ENCODE peak calls at places on chromosomes 2 and 18, in nine cellular contexts. A is aorta; W is cardiac muscle cell; Z is ovary; U is CD4-positive, alpha-beta memory T cell; Y is Caco-2; H is foreskin fibroblast; K is GM23248; I is fibroblast of the aortic adventitia. O is an unnamed sample.

GRCh38 chr2:26251893-26252292 is 7.2 kb downstream of the HADHB start:
- DNase-seq in A (no peak), K (peak), Y (no peak), W (peak), Z (peak), H (no peak), U (no peak), I (peak), O (no peak)

GRCh38 chr2:15969214-15969613 is 28.9 kb downstream of the MYCN start:
- DNase-seq in H (no peak), U (no peak), W (no peak), I (no peak), Z (no peak), K (no peak), Y (no peak), A (no peak), O (no peak)

GRCh38 chr18:27181726-27182125 is 3.4 kb downstream of the CHST9 start:
- DNase-seq in K (no peak), Z (no peak), I (no peak), W (no peak), A (no peak), Y (no peak), H (no peak), U (no peak), O (no peak)

GRCh38 chr2:71215447-71215846 is 11.5 kb downstream of the PAIP2B start:
- DNase-seq in K (no peak), H (no peak), Z (no peak), W (no peak), I (no peak), U (no peak), Y (no peak), A (no peak), O (no peak)

GRCh38 chr2:172039011-172039704 is 39.4 kb downstream of the METAP1D start:
- DNase-seq in W (no peak), H (no peak), K (peak), Z (no peak), I (no peak), U (no peak), Y (no peak), A (no peak), O (no peak)

GRCh38 chr2:216555274-216555673 is 56.6 kb downstream of the RPL37A start:
- DNase-seq in Y (no peak), H (peak), Z (no peak), U (no peak), A (peak), K (peak), W (peak), I (peak), O (no peak)

GRCh38 chr2:8893474-8893873 is 56.1 kb upstream of the KIDINS220 start:
- DNase-seq in U (no peak), A (no peak), W (no peak), Y (no peak), K (no peak), H (no peak), Z (no peak), I (no peak), O (no peak)

GRCh38 chr2:234412726-234413125 is 84.2 kb downstream of the ARL4C start:
- DNase-seq in U (no peak), Y (no peak), W (peak), H (no peak), A (no peak), Z (no peak), I (peak), K (peak), O (no peak)

GRCh38 chr2:163259489-163259888 is 420.9 kb upstream of the KCNH7 start:
- DNase-seq in Z (no peak), I (no peak), H (no peak), K (no peak), Y (no peak), W (no peak), U (no peak), A (no peak), O (no peak)

GRCh38 chr2:45612265-45612664 is 1.2 kb upstream of the SRBD1 start:
- DNase-seq in K (no peak), A (no peak), Y (peak), W (no peak), Z (no peak), U (no peak), H (no peak), I (no peak), O (no peak)

GRCh38 chr2:193584522-193584938 is 1389.8 kb upstream of the TMEFF2 start:
- DNase-seq in U (no peak), W (peak), K (peak), Z (no peak), A (no peak), H (peak), I (peak), Y (peak), O (no peak)

GRCh38 chr2:159807183-159808037 is 9.4 kb upstream of the CD302 start:
- DNase-seq in H (peak), A (no peak), K (peak), U (no peak), Y (peak), W (peak), I (peak), Z (no peak), O (no peak)

GRCh38 chr2:133054297-133054696 is 384.3 kb upstream of the LYPD1 start:
- DNase-seq in U (no peak), A (no peak), Z (no peak), W (no peak), I (peak), H (no peak), Y (no peak), K (peak), O (no peak)

GRCh38 chr2:102950547-102950946 is 188.7 kb downstream of the TMEM182 start:
- DNase-seq in Z (no peak), Y (no peak), I (no peak), K (no peak), A (no peak), W (no peak), H (no peak), U (no peak), O (no peak)

GRCh38 chr2:39435254-39435653 is 1.8 kb downstream of the MAP4K3 start:
- DNase-seq in I (peak), Y (no peak), H (no peak), Z (no peak), W (peak), A (no peak), K (peak), U (no peak), O (no peak)

GRCh38 chr2:26846334-26846863 is 1.5 kb upstream of the DPYSL5 start:
- DNase-seq in Y (peak), H (peak), A (peak), K (peak), W (peak), I (peak), U (peak), Z (peak), O (peak)

GRCh38 chr18:33711514-33711913 is 133.5 kb downstream of the ASXL3 start:
- DNase-seq in H (no peak), Y (no peak), A (no peak), Z (no peak), U (no peak), W (no peak), K (no peak), I (no peak), O (no peak)

GRCh38 chr2:164840930-164841718 is 499 bp downstream of the COBLL1 start:
- DNase-seq in I (peak), Z (peak), U (no peak), H (peak), Y (peak), K (peak), A (peak), W (peak), O (no peak)

GRCh38 chr2:68762665-68763064 is 28.1 kb downstream of the ARHGAP25 start:
- DNase-seq in K (no peak), H (no peak), Z (no peak), Y (no peak), A (no peak), U (peak), W (peak), I (peak), O (no peak)

GRCh38 chr2:90069290-90069894 is 1377.9 kb downstream of the RPIA start:
- DNase-seq in I (peak), A (peak), Y (peak), Z (no peak), U (no peak), W (peak), K (peak), H (no peak), O (peak)

GRCh38 chr2:190838492-190838910 is 42.1 kb upstream of the GLS start:
- DNase-seq in W (peak), U (no peak), Z (no peak), A (no peak), Y (no peak), H (peak), K (peak), I (peak), O (no peak)

GRCh38 chr18:23227729-23228075 is 92.4 kb downstream of the CABLES1 start:
- DNase-seq in H (no peak), Z (no peak), K (no peak), A (no peak), W (no peak), Y (peak), U (no peak), I (no peak), O (no peak)

GRCh38 chr2:85420743-85421705 is 2.5 kb downstream of the SH2D6 start:
- DNase-seq in H (peak), A (peak), K (peak), Z (peak), Y (peak), I (peak), U (peak), W (peak), O (peak)

GRCh38 chr2:101728865-101729264 is 31.4 kb downstream of the MAP4K4 start:
- DNase-seq in Y (no peak), H (no peak), U (no peak), A (no peak), I (no peak), K (no peak), W (no peak), Z (no peak), O (no peak)

GRCh38 chr2:146730882-146731281 is 1113.9 kb upstream of the ACVR2A start:
- DNase-seq in Z (no peak), W (peak), H (peak), Y (no peak), I (peak), U (no peak), A (no peak), K (peak), O (no peak)

GRCh38 chr2:234708091-234708683 is 211.3 kb upstream of the ARL4C start:
- DNase-seq in Y (no peak), U (no peak), H (peak), K (no peak), W (no peak), Z (no peak), I (peak), A (no peak), O (no peak)

GRCh38 chr2:71857632-71858031 is 290.0 kb downstream of the CYP26B1 start:
- DNase-seq in Z (no peak), I (no peak), A (no peak), K (no peak), W (no peak), H (no peak), Y (no peak), U (no peak), O (no peak)

GRCh38 chr18:48834421-48835011 is 116.2 kb downstream of the SMAD7 start:
- DNase-seq in U (peak), Y (no peak), K (peak), Z (peak), W (peak), H (peak), A (peak), I (peak), O (peak)

GRCh38 chr2:74548285-74548918 is 5.3 kb downstream of the LOXL3 start:
- DNase-seq in K (peak), U (no peak), I (no peak), A (no peak), Y (no peak), Z (no peak), W (no peak), H (no peak), O (no peak)

GRCh38 chr2:130391872-130392670 is 36.2 kb downstream of the PTPN18 start:
- DNase-seq in H (peak), U (no peak), I (no peak), Y (peak), K (peak), W (peak), Z (peak), A (peak), O (no peak)

GRCh38 chr18:25229080-25229479 is 122.9 kb downstream of the ZNF521 start:
- DNase-seq in W (peak), U (no peak), I (peak), Z (no peak), Y (no peak), H (peak), K (peak), A (no peak), O (no peak)

GRCh38 chr2:20488136-20488705 is 41.3 kb downstream of the RHOB start:
- DNase-seq in I (no peak), K (no peak), W (no peak), U (no peak), Y (no peak), Z (no peak), H (no peak), A (no peak), O (no peak)

GRCh38 chr2:218386505-218387368 is 4.7 kb downstream of the SLC11A1 start:
- DNase-seq in H (no peak), Z (no peak), W (no peak), U (no peak), I (no peak), A (no peak), Y (no peak), K (no peak), O (no peak)
- H3K4me3 ChIP-seq in H (peak), Z (no peak), W (no peak), U (no peak), I (no peak), A (no peak), Y (no peak), K (no peak), O (no peak)

DNA sequence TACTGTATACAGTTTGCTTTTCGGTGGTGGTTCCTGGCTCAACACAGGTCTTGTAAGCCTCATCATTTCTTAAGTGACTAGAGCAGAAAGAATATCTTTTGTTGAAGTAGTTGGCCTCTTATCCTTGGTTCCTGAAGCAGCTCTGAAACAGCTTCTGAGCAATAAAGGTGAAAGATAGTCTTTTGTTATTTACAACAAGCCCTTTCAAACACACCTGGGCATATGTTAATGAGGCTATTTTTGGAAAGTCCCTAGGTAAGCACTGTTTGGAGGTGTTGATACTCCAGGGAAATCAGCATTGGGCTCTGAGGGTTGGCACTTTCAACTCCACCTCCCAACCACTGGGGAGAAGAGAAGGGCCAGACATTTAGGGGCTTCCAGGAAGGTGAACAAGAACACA is 211.0 kb downstream of the MCFD2 start:
- DNase-seq in Y (no peak), H (no peak), I (no peak), A (no peak), K (no peak), Z (no peak), U (no peak), W (no peak), O (no peak)
- H3K4me3 ChIP-seq in Y (no peak), H (no peak), I (peak), A (no peak), K (peak), Z (no peak), U (no peak), W (no peak), O (no peak)

GRCh38 chr18:3594760-3595241 is 144.8 kb downstream of the TGIF1 start:
- DNase-seq in W (peak), Z (no peak), Y (no peak), U (no peak), H (no peak), K (peak), A (no peak), I (peak), O (peak)

GRCh38 chr18:3593381-3593903 is 143.5 kb downstream of the TGIF1 start:
- DNase-seq in U (no peak), A (no peak), I (peak), W (peak), Z (no peak), Y (no peak), H (no peak), K (peak), O (no peak)

GRCh38 chr18:3590096-3590655 is 140.2 kb downstream of the TGIF1 start:
- DNase-seq in Y (no peak), U (no peak), K (no peak), H (no peak), W (no peak), I (no peak), Z (no peak), A (no peak), O (no peak)

GRCh38 chr18:3593904-3594759 is 144.2 kb downstream of the TGIF1 start:
- DNase-seq in Y (peak), U (peak), A (peak), I (peak), H (peak), Z (peak), K (peak), W (peak), O (peak)

DNA sequence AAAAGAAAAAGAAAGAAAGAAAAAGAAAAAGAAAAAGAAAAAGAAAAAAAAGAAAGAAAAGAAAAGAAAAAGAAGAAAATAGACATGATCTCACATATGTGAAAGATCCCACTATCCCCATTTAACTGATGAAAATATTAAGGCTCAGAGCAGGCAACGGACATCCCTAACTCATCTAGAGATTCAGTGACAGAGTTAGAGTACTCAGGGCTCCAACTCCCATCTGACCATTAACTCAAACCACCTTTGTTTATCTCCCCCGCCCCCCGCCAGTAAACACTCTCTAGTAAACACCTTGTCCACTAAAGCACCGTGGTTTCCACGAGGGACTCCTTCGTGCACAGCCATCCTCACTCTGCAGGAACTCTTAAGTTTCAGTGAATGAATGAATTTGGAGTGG is 142.9 kb downstream of the TGIF1 start:
- DNase-seq in A (no peak), H (no peak), I (no peak), K (no peak), W (no peak), U (no peak), Y (no peak), Z (no peak), O (no peak)
- H3K4me3 ChIP-seq in A (no peak), H (peak), I (peak), K (peak), W (no peak), U (no peak), Y (peak), Z (no peak), O (peak)

DNA sequence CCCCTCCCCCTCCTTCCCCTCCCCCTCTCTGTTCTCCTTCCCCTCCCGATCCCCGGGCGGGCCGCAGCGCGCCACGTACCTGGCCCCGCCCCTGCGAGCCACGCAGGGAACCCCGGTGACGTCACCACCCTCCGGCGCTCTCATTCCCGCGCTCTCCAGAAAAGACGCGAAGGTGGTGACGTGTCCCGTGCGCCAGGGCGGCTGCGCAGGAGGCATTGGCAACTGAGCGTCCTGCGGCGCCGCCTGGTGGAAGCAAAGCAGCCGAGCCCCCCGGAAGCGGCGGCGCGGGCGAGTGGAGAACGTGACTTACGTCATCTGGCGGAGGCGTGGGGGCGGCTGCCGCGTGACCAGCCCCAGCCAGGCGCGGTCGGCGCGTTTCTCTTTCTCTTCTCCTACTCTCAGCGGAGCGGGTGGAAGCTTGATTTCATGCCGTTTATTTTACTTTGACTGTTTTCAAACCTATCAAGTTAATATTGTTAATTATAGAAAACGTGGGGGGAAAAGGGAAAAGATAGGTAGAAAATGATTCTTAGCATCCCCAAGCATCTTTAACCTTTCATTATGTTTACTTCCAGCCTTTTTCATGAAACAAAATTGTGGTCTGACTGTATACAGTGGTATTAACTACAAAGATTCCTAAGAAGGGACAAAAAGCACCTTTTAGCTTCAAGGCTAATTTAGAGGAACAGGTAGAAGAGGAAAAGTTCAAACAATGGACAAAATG is 48.1 kb downstream of the C2orf42 start:
- DNase-seq in Z (peak), W (peak), I (peak), A (peak), Y (peak), U (peak), K (peak), H (peak), O (peak)
- H3K4me3 ChIP-seq in Z (peak), W (peak), I (peak), A (peak), Y (peak), U (peak), K (peak), H (peak), O (peak)

DNA sequence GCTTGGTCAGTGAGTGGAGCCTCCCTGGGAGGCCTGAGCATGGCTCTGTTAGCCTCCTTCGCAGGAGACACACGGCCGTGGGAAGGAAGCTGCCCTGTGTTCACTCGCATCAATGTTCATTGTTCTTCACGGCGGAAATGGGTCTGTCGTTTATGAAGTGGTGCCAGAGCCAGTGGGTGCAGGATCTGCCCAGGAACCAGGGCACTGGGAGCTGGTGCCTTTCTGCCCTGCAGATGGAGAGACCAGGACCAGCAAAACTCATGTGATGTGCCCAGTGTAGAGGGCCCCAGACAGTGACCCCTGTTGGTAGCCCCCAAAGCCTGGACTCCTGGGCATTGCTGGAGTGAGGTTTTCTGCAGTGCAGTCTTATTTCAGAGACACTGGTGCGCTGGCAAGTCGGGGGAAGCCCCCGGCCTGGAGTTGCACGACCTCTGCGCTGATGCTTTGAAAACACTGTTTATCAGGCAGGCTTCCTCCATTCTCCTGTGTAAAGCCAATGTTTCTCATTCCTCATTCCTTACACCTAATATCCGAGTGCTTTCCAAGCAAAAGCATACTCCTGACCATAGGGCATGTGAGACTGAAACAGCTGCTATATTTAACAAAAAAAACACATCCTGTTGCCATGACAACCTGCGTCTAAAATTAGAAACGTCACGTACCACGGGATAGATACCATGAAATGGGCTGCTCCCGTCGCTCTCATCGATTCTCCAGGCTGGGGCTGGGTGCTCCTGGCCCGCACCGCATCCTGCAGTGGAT is 268.6 kb downstream of the NDUFA10 start:
- DNase-seq in W (peak), Z (no peak), K (no peak), U (no peak), Y (no peak), A (no peak), H (no peak), I (no peak), O (no peak)
- H3K4me3 ChIP-seq in W (no peak), Z (no peak), K (no peak), U (no peak), Y (no peak), A (no peak), H (no peak), I (no peak), O (no peak)

GRCh38 chr2:203853271-203853670 is 14.3 kb upstream of the CTLA4 start:
- DNase-seq in W (no peak), Y (no peak), A (no peak), I (no peak), U (no peak), H (no peak), Z (no peak), K (no peak), O (no peak)
- H3K4me3 ChIP-seq in W (no peak), Y (no peak), A (no peak), I (no peak), U (peak), H (no peak), Z (no peak), K (peak), O (peak)

GRCh38 chr2:169735623-169736022 is 2.0 kb downstream of the KLHL23 start:
- DNase-seq in Y (no peak), A (no peak), W (no peak), Z (no peak), K (no peak), U (no peak), I (no peak), H (no peak), O (no peak)
- H3K4me3 ChIP-seq in Y (no peak), A (no peak), W (no peak), Z (no peak), K (no peak), U (no peak), I (no peak), H (no peak), O (no peak)

O was measured in naive thymus-derived CD4-positive, alpha-beta T cell.